ENCODE peak calls at places on chromosomes 16 and 17, in nine cellular contexts. S, J, C, F, V, B, M, K and L are unnamed samples.

GRCh38 chr16:23900480-23901177 is 64.8 kb downstream of the PRKCB start:
- DNase-seq in C (no peak), B (no peak), K (no peak), J (no peak), F (no peak), M (no peak), V (no peak), S (no peak), L (no peak)

GRCh38 chr17:5605452-5605851 is 21.1 kb upstream of the NLRP1 start:
- DNase-seq in V (no peak), K (no peak), M (no peak), J (no peak), B (no peak), C (no peak), S (no peak), F (no peak), L (no peak)

GRCh38 chr17:21823130-21823529 is 130.8 kb downstream of the KCNJ18 start:
- DNase-seq in S (no peak), C (no peak), J (no peak), B (no peak), M (no peak), F (no peak), K (no peak), V (no peak), L (no peak)

GRCh38 chr17:927611-928461 is 51.7 kb downstream of the NXN start:
- DNase-seq in F (no peak), C (no peak), J (no peak), S (no peak), V (no peak), M (no peak), B (peak; percentile 44), K (peak; percentile 83), L (no peak)

GRCh38 chr16:57938936-57939871 is 31.7 kb downstream of the CNGB1 start:
- DNase-seq in K (peak; percentile 81), B (peak; percentile 74), M (peak; percentile 66), F (no peak), J (peak; percentile 69), S (peak; percentile 61), V (peak; percentile 87), C (no peak), L (peak; percentile 83)

GRCh38 chr16:69563605-69564580 is 1.9 kb upstream of the NFAT5 start:
- DNase-seq in C (peak; percentile 51), J (no peak), V (no peak), S (no peak), F (no peak), K (peak; percentile 14), M (no peak), B (no peak), L (no peak)

GRCh38 chr16:51508813-51509212 is 357.7 kb upstream of the SALL1 start:
- DNase-seq in M (no peak), B (no peak), J (no peak), F (no peak), V (no peak), K (no peak), C (no peak), S (no peak), L (no peak)

GRCh38 chr17:9217151-9218067 is 196.1 kb downstream of the NTN1 start:
- DNase-seq in V (no peak), J (no peak), S (no peak), M (no peak), C (no peak), B (no peak), F (no peak), K (peak; percentile 32), L (no peak)

GRCh38 chr16:86868070-86868469 is 289.7 kb downstream of the FOXL1 start:
- DNase-seq in B (no peak), J (no peak), V (no peak), K (no peak), S (no peak), M (no peak), C (no peak), F (no peak), L (no peak)
- H3K4me3 ChIP-seq in B (no peak overlapping the region), J (no peak overlapping the region), V (no peak overlapping the region), K (no peak overlapping the region), S (no peak overlapping the region), M (no peak overlapping the region), C (no peak overlapping the region), F (no peak overlapping the region), L (no peak overlapping the region)

GRCh38 chr17:50192873-50193274 is 8.6 kb downstream of the COL1A1 start:
- DNase-seq in C (no peak), K (no peak), J (no peak), F (no peak), S (no peak), M (no peak), V (no peak), B (no peak), L (no peak)

GRCh38 chr17:50196036-50196435 is 5.4 kb downstream of the COL1A1 start:
- DNase-seq in K (no peak), C (no peak), V (no peak), S (no peak), J (no peak), M (no peak), F (no peak), B (no peak), L (no peak)

GRCh38 chr17:50196826-50197225 is 4.6 kb downstream of the COL1A1 start:
- DNase-seq in V (no peak), M (no peak), K (no peak), F (no peak), S (no peak), J (no peak), C (no peak), B (no peak), L (no peak)

GRCh38 chr17:50194441-50195195 is 6.8 kb downstream of the COL1A1 start:
- DNase-seq in B (no peak), K (no peak), M (no peak), F (no peak), J (no peak), V (no peak), S (no peak), C (no peak), L (no peak)

DNA sequence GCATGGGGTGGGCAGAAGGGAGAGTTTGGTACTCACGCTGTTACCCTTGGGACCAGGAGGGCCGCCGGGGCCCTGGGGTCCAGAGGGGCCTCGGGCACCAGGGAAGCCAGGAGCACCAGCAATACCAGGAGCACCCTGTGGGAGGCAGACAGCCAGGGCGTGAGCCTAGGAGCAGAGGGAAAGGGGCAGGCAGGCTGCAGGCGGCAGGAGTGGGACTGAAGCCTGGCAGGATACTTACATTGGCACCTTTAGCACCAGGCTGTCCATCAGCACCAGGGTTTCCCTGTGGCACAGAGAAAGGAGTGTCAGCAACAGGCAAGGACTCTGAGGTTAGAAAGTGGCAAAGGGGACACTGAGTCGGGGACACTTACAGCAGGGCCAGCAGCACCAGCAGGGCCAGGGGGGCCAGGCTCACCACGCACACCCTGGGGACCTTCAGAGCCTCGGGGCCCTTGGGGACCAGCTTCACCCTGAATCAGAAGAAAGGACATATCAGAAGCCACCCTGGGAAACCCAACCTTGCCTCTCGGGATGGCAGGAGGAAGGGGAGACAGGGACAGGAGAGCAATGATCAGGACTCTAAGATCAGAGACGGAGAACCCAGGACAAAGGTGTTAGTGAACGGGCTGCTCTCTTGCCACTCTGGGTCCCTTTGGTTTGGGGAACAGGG is 6.1 kb downstream of the COL1A1 start:
- DNase-seq in M (no peak), B (no peak), J (no peak), V (no peak), F (no peak), C (no peak), S (no peak), K (no peak), L (peak; percentile 31)
- TF ChIP-seq CTCF in M (no peak), B (no peak), J (no peak), V (no peak), F (no peak), C (peak; percentile 38), S (no peak), K (no peak), L (no peak)

GRCh38 chr17:30816165-30816564 is 8.3 kb downstream of the CRLF3 start:
- DNase-seq in F (no peak), B (no peak), K (no peak), M (no peak), J (no peak), S (no peak), V (no peak), C (no peak), L (no peak)

GRCh38 chr17:30808785-30809286 is 15.7 kb downstream of the CRLF3 start:
- DNase-seq in J (no peak), K (no peak), C (no peak), V (no peak), M (no peak), B (no peak), S (no peak), F (no peak), L (no peak)

GRCh38 chr17:30809867-30810266 is 14.6 kb downstream of the CRLF3 start:
- DNase-seq in C (no peak), B (no peak), M (no peak), F (no peak), S (no peak), V (no peak), J (no peak), K (no peak), L (no peak)

DNA sequence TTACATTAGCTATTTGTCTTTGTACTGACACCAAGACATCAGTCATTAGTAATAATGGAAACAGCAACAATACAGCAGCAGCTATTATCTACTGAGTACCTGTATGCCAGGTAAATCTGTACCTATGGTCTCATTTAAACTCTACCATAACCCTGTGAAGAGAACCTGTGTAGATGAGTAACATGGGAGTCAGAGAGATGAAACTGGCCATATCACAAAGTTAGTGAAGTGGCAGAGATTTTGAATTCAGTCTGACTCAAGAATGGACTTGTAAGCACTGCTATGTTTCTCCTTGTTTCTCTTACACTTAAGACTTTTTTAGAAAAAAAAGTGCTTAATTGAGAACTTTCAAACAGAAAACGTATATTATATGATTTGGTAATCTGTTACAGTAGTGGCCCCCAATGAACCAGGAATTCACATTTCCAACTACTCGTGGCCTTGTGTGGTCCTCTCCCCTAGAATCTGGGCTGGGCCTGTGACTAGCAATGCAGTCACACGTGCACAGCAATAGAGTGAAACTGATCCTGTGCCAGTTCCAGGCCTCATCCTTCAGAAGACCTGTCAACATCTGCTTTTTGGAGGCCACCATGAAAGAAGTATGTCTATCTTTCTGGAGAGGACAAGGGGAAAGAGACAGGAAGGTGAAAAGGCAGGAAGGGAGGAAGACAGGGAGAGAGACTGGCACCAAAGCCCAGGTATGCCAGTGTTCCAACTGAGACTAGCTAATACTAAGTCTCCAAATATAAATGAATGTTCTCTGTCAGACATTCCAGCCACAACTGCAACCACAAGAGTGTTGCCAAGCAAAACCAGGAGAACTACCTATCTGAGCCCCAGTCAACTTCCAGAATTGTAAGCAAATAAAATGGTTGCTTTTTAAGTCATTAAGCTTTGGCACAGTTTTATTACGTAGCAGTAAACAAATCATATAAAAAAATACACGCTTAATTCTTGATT is 12.0 kb downstream of the CRLF3 start:
- DNase-seq in B (no peak), K (no peak), J (no peak), M (no peak), V (no peak), S (no peak), F (no peak), C (no peak), L (no peak)
- H3K4me1 ChIP-seq in B (no peaks in the 10 kb centered on the region), K (no peaks in the 10 kb centered on the region), J (no peaks in the 10 kb centered on the region), M (no peaks in the 10 kb centered on the region), V (peaks cover 14% of the 10 kb centered on the region), S (peaks cover 8% of the 10 kb centered on the region), F (no peaks in the 10 kb centered on the region), C (no peaks in the 10 kb centered on the region), L (peaks cover 52% of the 10 kb centered on the region)

DNA sequence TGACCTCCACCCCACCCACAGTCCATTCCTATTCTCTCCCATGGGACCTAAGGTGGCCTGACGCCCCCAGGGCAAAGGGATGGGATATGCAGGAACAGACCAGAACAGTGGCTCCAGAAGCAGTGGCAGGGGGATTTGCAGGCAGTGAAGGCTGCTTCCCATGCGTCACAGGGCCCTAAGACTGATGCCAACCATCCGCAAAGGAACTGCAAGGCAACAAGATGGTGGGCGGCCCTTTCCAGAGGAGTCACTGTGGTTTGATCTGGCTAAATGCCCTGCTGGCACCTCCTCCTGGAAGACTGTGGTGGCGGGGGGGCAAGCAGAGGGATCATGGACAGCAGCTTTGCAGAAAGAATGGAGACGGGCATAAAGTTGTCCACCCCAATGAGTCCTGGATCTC is 4.4 kb upstream of the SLC39A11 start:
- DNase-seq in V (peak; percentile 36), F (no peak), S (no peak), M (no peak), B (no peak), J (no peak), C (no peak), K (no peak), L (peak; percentile 68)
- H3K4me3 ChIP-seq in V (no peak overlapping the region), F (no peak overlapping the region), S (no peak overlapping the region), M (no peak overlapping the region), B (no peak overlapping the region), J (no peak overlapping the region), C (no peak overlapping the region), K (no peak overlapping the region), L (no peak overlapping the region)